ENCODE peak calls at places on chromosomes 13 and 19, in five cellular contexts. V is upper lobe of right lung, J is AG09309, Z is HT-29, F is T-helper 17 cell. L is an unnamed sample.

GRCh38 chr13:99085139-99085845 is 107.4 kb upstream of the DOCK9 start:
- DNase-seq in J (no peak), Z (peak), V (no peak), F (peak), L (peak)

GRCh38 chr19:1647664-1648155 is 4.7 kb downstream of the TCF3 start:
- DNase-seq in V (no peak), F (no peak), Z (no peak), J (no peak), L (no peak)

GRCh38 chr13:28059214-28059613 is 41.2 kb downstream of the FLT3 start:
- DNase-seq in F (no peak), J (no peak), Z (peak), V (no peak), L (peak)

GRCh38 chr13:37306778-37307544 is 201.5 kb upstream of the CSNK1A1L start:
- DNase-seq in J (peak), V (no peak), F (no peak), Z (no peak), L (no peak)

GRCh38 chr13:105406551-105406950 is 1128.9 kb downstream of the EFNB2 start:
- DNase-seq in V (no peak), F (no peak), Z (no peak), J (no peak), L (no peak)

GRCh38 chr19:33413426-33413725 is 39.9 kb downstream of the CEBPG start:
- DNase-seq in J (no peak), V (no peak), F (no peak), Z (no peak), L (no peak)

GRCh38 chr19:4415352-4415751 is 12.9 kb downstream of the CHAF1A start:
- DNase-seq in J (no peak), V (no peak), Z (no peak), F (no peak), L (no peak)

GRCh38 chr13:29524641-29525040 is 70.8 kb downstream of the SLC7A1 start:
- DNase-seq in Z (no peak), F (no peak), J (no peak), V (no peak), L (no peak)

GRCh38 chr13:33015791-33016323 is 366 bp upstream of the KL start:
- DNase-seq in J (no peak), Z (no peak), F (no peak), V (peak), L (no peak)

GRCh38 chr13:51175001-51175400 is 47.2 kb upstream of the FAM124A start:
- DNase-seq in F (no peak), Z (no peak), J (no peak), V (no peak), L (no peak)

GRCh38 chr13:53242015-53242414 is 213.4 kb downstream of the OLFM4 start:
- DNase-seq in Z (no peak), V (no peak), J (no peak), F (no peak), L (no peak)

GRCh38 chr19:56348289-56348877 is 33.7 kb upstream of the ZSCAN5A start:
- DNase-seq in J (no peak), V (no peak), F (no peak), Z (peak), L (no peak)

GRCh38 chr13:35984776-35985453 is 146.3 kb downstream of the DCLK1 start:
- DNase-seq in F (no peak), J (no peak), V (no peak), Z (no peak), L (no peak)

GRCh38 chr19:50695251-50696064 is 24.1 kb downstream of the SHANK1 start:
- DNase-seq in V (no peak), J (no peak), F (no peak), Z (no peak), L (no peak)

GRCh38 chr13:80757694-80758093 is 416.8 kb upstream of the SPRY2 start:
- DNase-seq in Z (no peak), F (no peak), V (no peak), J (no peak), L (no peak)

GRCh38 chr13:95784161-95784880 is 107.4 kb downstream of the DNAJC3 start:
- DNase-seq in Z (no peak), J (peak), F (no peak), V (no peak), L (no peak)

GRCh38 chr19:42220751-42221097 is 612 bp downstream of the ZNF526 start:
- DNase-seq in Z (no peak), V (no peak), J (no peak), F (no peak), L (no peak)

GRCh38 chr13:64347662-64348061 is 2882.5 kb downstream of the PCDH9 start:
- DNase-seq in V (no peak), Z (no peak), F (no peak), J (no peak), L (no peak)